ENCODE peak calls at places on chromosomes 13 and 19, in five cellular contexts. R, V, M, W and I are unnamed samples.

GRCh38 chr13:62337109-62337880 is 921.6 kb upstream of the PCDH20 start:
- DNase-seq in W (no peak), M (no peak), V (no peak), R (no peak), I (no peak)

GRCh38 chr19:43534811-43535761 is 2.1 kb downstream of the ZNF575 start:
- DNase-seq in M (peak), V (peak), R (peak), W (peak), I (no peak)

GRCh38 chr13:107144432-107144831 is 576.5 kb upstream of the ARGLU1 start:
- DNase-seq in V (peak), W (no peak), R (no peak), M (peak), I (no peak)

GRCh38 chr13:40664100-40665060 is 2.1 kb downstream of the FOXO1 start:
- DNase-seq in V (peak), W (peak), M (peak), R (peak), I (no peak)

GRCh38 chr13:40466271-40466670 is 200.2 kb downstream of the FOXO1 start:
- DNase-seq in V (no peak), M (no peak), R (no peak), W (no peak), I (no peak)

GRCh38 chr13:80339578-80339840 is 1.4 kb downstream of the SPRY2 start:
- DNase-seq in V (peak), R (no peak), W (no peak), M (no peak), I (no peak)

GRCh38 chr13:68099616-68100015 is 869.5 kb upstream of the PCDH9 start:
- DNase-seq in M (no peak), W (no peak), R (no peak), V (peak), I (no peak)

GRCh38 chr13:33369073-33369472 is 83.5 kb upstream of the STARD13 start:
- DNase-seq in V (no peak), W (no peak), R (no peak), M (no peak), I (no peak)

GRCh38 chr13:79160818-79161217 is 245.2 kb downstream of the RBM26 start:
- DNase-seq in M (no peak), V (no peak), R (no peak), W (no peak), I (no peak)

GRCh38 chr13:91817250-91817649 is 418.8 kb downstream of the GPC5 start:
- DNase-seq in V (peak), W (no peak), M (no peak), R (no peak), I (no peak)

GRCh38 chr13:110240352-110240751 is 66.6 kb downstream of the COL4A1 start:
- DNase-seq in R (no peak), W (no peak), V (no peak), M (no peak), I (no peak)

GRCh38 chr13:46983881-46984280 is 87.0 kb upstream of the HTR2A start:
- DNase-seq in R (no peak), V (peak), W (no peak), M (no peak), I (no peak)

GRCh38 chr13:94384217-94384905 is 95.1 kb downstream of the DCT start:
- DNase-seq in V (no peak), R (no peak), M (no peak), W (no peak), I (no peak)

GRCh38 chr19:49559928-49560327 is 20.4 kb downstream of the NOSIP start:
- DNase-seq in M (no peak), R (no peak), W (no peak), V (no peak), I (no peak)

GRCh38 chr13:95295026-95295425 is 6.2 kb downstream of the ABCC4 start:
- DNase-seq in V (no peak), M (peak), W (no peak), R (no peak), I (no peak)

GRCh38 chr19:41031926-41032325 is 40.8 kb downstream of the CYP2B6 start:
- DNase-seq in V (no peak), M (no peak), W (no peak), R (no peak), I (no peak)

GRCh38 chr19:49636230-49636932 is 3.6 kb downstream of the RRAS start:
- DNase-seq in V (no peak), W (no peak), R (no peak), M (no peak), I (no peak)

GRCh38 chr13:44174769-44175425 is 198.7 kb upstream of the SERP2 start:
- DNase-seq in M (peak), R (no peak), V (peak), W (no peak), I (no peak)

GRCh38 chr13:114143806-114144605 is 11.6 kb upstream of the RASA3 start:
- DNase-seq in W (no peak), M (no peak), V (no peak), R (peak), I (peak)

GRCh38 chr13:43936630-43937029 is 56.9 kb downstream of the LACC1 start:
- DNase-seq in R (no peak), M (peak), V (no peak), W (no peak), I (no peak)

GRCh38 chr19:19276851-19277250 is 3.8 kb upstream of the TM6SF2 start:
- DNase-seq in V (no peak), W (no peak), M (no peak), R (no peak), I (no peak)

GRCh38 chr19:46932346-46932745 is 71.5 kb downstream of the ARHGAP35 start:
- DNase-seq in V (peak), R (no peak), M (peak), W (no peak), I (no peak)

GRCh38 chr13:84917252-84917878 is 881.9 kb downstream of the SLITRK6 start:
- DNase-seq in W (no peak), V (peak), R (no peak), M (peak), I (no peak)

GRCh38 chr13:92833071-92833470 is 393.5 kb upstream of the GPC6 start:
- DNase-seq in R (no peak), W (no peak), M (no peak), V (peak), I (no peak)

DNA sequence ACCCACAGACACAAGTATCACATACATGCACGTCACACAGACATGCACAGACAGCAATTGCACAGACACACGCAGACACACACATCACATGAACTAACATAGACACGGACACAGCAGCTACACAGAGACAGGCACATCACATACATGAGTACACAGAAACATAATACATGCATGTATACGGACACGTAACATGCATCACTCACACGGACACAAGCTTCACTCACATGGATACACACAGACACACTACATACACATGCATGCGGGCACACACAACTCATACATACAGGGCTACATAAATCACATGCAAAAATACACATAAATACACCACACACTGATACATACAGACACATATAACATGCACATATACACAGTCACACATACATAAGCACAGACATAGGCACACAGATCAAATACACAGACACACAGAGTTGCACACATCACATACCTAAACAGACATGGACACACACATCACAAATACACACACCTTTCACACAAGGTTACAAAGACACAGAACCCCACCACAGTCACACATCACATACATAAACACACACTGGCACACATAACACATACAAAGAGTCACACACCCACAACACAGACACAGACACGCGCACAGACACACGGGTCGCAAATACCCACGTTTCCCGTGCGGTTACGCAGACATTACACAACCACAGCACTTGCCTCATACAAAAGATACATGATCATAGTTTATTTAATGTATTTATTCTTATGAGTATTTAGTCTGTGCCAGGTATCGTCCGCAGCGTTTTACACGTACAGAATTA is 1.1 kb upstream of the LMTK3 start:
- DNase-seq in W (no peak), M (no peak), V (no peak), R (no peak), I (no peak)
- H3K4me3 ChIP-seq in W (peak), M (no peak), V (no peak), R (no peak), I (peak)

DNA sequence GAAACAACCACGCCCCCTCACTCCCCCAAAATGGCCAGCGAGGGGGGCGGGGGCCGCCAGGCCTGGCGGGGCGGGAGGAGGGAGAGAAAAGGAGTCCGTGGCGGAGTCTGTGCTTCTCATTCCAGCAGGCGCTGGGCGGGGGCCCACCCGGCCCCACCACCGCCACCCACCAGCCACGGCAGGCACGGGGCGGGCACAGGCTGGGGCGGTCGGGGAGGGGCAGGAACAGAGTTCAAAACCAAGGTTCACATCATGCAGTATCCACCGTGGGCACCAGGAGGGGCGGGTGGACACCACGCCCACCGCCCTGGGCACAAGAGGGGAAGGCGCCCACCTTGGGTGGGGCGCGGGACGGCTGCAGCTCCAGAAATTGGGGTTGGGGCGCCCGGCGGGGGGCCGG is 12.8 kb downstream of the DPF1 start:
- DNase-seq in M (no peak), R (no peak), W (no peak), V (no peak), I (no peak)
- TF ChIP-seq CTCF in M (no peak), R (no peak), W (peak), V (no peak), I (no peak)

GRCh38 chr13:77386880-77387606 is 60.1 kb upstream of the MYCBP2 start:
- DNase-seq in W (peak), R (peak), V (peak), M (peak), I (no peak)
- H3K4me3 ChIP-seq in W (peak), R (no peak), V (no peak), M (no peak), I (no peak)

DNA sequence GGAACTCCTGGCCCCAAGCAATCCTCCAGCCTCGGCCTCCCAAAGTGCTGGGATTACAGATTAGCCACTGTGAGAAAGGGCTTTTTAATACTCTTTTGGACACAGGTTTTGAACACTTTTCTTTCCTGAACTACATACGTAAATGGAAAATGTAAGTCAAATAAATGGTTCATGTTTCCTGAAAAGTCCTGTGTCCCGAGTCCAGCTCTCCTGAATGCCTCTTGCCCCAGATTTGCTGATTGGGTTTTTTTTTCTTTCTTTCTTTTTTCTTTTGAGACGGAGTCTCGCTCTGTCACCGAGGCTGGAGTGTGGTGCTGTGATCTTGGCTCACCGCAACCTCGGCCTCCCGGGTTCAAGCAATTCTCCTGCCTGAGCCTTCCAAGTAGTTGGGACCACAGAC is 24.5 kb downstream of the PTPRS start:
- DNase-seq in M (no peak), V (no peak), W (no peak), R (no peak), I (no peak)
- TF ChIP-seq CTCF in M (no peak), V (no peak), W (no peak), R (no peak), I (no peak)

DNA sequence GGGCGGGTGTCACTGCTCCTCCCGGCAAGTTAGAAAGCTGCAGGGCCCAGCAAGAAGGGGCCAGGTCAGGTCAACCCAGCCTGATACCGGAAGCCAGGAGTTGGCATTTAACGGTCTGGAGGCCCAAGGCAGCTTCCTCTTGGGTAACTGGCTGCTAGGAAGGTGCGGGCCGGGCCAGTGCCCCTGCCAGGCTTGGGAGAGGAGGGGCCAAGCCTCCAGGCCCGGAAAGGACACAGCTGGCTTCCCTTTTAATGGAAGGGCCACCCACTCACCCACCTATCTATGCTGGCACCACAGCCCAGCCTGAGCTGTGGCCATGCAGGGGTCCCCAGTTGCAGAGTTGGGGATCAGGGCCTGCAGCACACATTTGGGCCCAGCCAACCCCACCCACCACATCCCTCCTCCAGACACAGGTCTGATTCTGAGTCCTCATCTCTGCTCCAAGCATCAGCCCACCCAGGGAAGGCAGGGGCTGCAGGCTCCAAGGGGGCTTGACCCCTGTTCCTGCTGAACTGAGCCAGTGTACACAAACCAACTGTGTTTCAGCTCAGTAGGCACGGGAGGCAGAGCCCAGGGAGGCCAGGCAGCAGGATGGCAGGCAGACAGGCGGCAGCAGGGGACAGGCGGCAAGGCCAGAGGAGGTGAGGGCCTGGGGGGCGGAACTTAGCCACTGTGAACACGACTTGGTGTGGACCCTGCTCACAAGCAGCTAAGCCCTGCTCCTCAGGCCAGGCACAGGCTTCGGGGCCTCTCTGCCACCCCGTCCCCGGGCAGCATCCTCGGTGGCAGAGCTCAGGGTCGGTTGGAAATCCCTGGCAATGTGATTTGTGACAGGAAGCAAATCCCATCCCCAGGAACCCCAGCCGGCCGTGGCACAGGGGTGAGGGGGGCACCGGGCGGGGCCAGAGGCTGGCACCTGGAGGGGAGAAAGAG is 40.8 kb downstream of the ZSWIM4 start:
- DNase-seq in M (peak), W (no peak), R (peak), V (no peak), I (peak)
- H3K4me3 ChIP-seq in M (no peak), W (peak), R (peak), V (peak), I (no peak)

DNA sequence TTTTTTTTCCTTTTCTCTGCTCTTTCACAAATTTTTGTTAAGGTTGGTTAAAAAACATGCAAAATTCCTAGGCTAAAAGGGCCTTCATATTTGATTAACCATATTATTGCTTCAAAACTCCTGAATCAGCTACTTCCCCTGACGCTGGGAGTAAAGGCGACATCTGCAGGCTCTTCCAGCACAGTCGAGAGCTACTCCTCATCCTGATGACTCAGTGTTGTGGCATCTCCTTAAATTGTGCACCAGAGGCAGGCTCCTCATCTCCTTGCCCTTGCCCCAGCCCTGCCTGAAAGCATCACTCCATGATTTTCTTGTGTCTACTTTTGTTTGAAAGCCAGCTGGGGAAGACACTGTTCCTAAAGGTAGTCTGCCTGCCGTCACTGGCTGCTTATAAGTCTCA is 24.5 kb upstream of the SOX1 start:
- DNase-seq in W (no peak), R (no peak), V (no peak), M (no peak), I (no peak)
- TF ChIP-seq CTCF in W (no peak), R (no peak), V (no peak), M (no peak), I (peak)

GRCh38 chr13:108985166-108985565 is 355.8 kb downstream of the MYO16 start:
- DNase-seq in V (peak), M (no peak), R (no peak), W (no peak), I (no peak)
- H3K4me3 ChIP-seq in V (peak), M (no peak), R (no peak), W (no peak), I (no peak)

GRCh38 chr19:6551607-6552450 is 21.0 kb downstream of the TNFSF9 start:
- DNase-seq in R (no peak), W (no peak), V (no peak), M (no peak), I (no peak)
- TF ChIP-seq CTCF in R (no peak), W (no peak), V (no peak), M (no peak), I (no peak)

DNA sequence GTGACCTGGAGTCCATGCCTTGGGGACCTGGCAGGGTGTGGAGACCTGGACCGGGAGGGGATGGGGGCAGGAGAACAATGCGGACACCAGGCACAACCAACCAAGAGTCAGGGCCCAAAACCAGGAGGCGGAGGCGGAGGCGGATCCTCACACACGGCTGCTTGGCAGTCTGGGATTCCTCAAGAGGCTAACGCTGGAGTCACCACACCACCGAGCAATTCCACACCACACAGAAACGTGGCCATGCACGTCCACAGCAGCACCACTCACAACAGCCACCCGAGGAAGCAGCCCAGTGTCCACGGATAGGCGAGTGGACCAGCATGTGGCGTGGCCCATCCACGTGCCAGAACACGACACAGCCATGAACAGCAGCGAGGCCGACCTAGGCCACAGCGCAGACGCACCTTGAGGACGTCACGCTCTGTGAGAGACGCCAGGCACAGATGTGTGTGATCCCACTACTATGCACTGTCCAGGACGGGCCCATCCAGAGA is 17.7 kb downstream of the SBNO2 start:
- DNase-seq in W (no peak), R (no peak), M (peak), V (peak), I (no peak)
- H3K4me3 ChIP-seq in W (no peak), R (no peak), M (no peak), V (no peak), I (no peak)